ENCODE peak calls at places on chromosomes 16 and 17, in nine cellular contexts. J, M, N, W, P, O, R, X and Q are unnamed samples.
A peak's percentile ranks its signal among the peaks of the same experiment; 100 is the strongest.

GRCh38 chr16:23026777-23027362 is 122.4 kb downstream of the USP31 start:
- DNase-seq in R (no peak), X (no peak), P (peak; percentile 77), O (no peak), W (no peak), M (no peak), N (no peak), J (peak; percentile 79), Q (peak; percentile 4)

GRCh38 chr16:4176794-4177438 is 60.7 kb upstream of the ADCY9 start:
- DNase-seq in R (no peak), J (no peak), M (no peak), W (no peak), O (peak; percentile 44), N (no peak), P (no peak), X (peak; percentile 65), Q (no peak)

GRCh38 chr16:24838554-24839266 is 7.1 kb upstream of the SLC5A11 start:
- DNase-seq in N (no peak), W (no peak), X (peak; percentile 53), P (no peak), R (no peak), O (no peak), J (no peak), M (no peak), Q (no peak)

GRCh38 chr16:3609895-3610697 is 1.3 kb downstream of the SLX4 start:
- DNase-seq in W (no peak), O (no peak), N (no peak), J (no peak), X (no peak), P (no peak), M (no peak), R (no peak), Q (no peak)

GRCh38 chr16:2514333-2515179 is 804 bp downstream of the ATP6V0C start:
- DNase-seq in M (peak; percentile 77), N (peak; percentile 85), W (peak; percentile 9), J (no peak), X (no peak), R (no peak), P (peak; percentile 52), O (no peak), Q (no peak)

GRCh38 chr17:34254651-34255380 is at the start of gene CCL2:
- DNase-seq in X (no peak), J (peak; percentile 52), O (peak; percentile 19), R (no peak), W (peak; percentile 87), N (no peak), M (peak; percentile 92), P (peak; percentile 85), Q (peak; percentile 88)

GRCh38 chr16:73214825-73215481 is 167.0 kb upstream of the ZFHX3 start:
- DNase-seq in O (no peak), N (no peak), P (no peak), X (no peak), J (no peak), W (no peak), R (no peak), M (no peak), Q (peak; percentile 8)

GRCh38 chr17:63433746-63434591 is 12.1 kb downstream of the CYB561 start:
- DNase-seq in X (no peak), J (no peak), R (no peak), P (no peak), M (peak; percentile 93), N (no peak), W (peak; percentile 78), O (peak; percentile 60), Q (no peak)

GRCh38 chr16:495127-495748 is 32.3 kb upstream of the CAPN15 start:
- DNase-seq in R (no peak), P (peak; percentile 88), W (no peak), X (no peak), O (peak; percentile 67), J (peak; percentile 29), N (no peak), M (no peak), Q (peak; percentile 8)

GRCh38 chr16:72664122-72664479 is 383.8 kb downstream of the ZFHX3 start:
- DNase-seq in P (peak; percentile 2), X (no peak), O (no peak), N (no peak), W (no peak), R (no peak), J (no peak), M (no peak), Q (no peak)

GRCh38 chr17:38453951-38454421 is 25.7 kb downstream of the ARHGAP23 start:
- DNase-seq in O (peak; percentile 57), M (no peak), P (no peak), X (no peak), R (no peak), J (no peak), W (peak; percentile 57), N (no peak), Q (no peak)

GRCh38 chr17:6510321-6511023 is 45.9 kb downstream of the PITPNM3 start:
- DNase-seq in N (peak; percentile 40), R (no peak), P (no peak), W (no peak), M (peak; percentile 37), J (no peak), O (no peak), X (no peak), Q (no peak)

GRCh38 chr16:52976539-52977167 is 76.0 kb downstream of the CHD9NB start:
- DNase-seq in R (no peak), X (no peak), P (peak; percentile 64), W (peak; percentile 4), O (no peak), N (no peak), J (peak; percentile 3), M (no peak), Q (peak; percentile 24)

GRCh38 chr17:38442548-38442947 is 14.3 kb downstream of the ARHGAP23 start:
- DNase-seq in X (no peak), M (no peak), R (no peak), W (no peak), P (no peak), N (no peak), O (no peak), J (no peak), Q (no peak)

DNA sequence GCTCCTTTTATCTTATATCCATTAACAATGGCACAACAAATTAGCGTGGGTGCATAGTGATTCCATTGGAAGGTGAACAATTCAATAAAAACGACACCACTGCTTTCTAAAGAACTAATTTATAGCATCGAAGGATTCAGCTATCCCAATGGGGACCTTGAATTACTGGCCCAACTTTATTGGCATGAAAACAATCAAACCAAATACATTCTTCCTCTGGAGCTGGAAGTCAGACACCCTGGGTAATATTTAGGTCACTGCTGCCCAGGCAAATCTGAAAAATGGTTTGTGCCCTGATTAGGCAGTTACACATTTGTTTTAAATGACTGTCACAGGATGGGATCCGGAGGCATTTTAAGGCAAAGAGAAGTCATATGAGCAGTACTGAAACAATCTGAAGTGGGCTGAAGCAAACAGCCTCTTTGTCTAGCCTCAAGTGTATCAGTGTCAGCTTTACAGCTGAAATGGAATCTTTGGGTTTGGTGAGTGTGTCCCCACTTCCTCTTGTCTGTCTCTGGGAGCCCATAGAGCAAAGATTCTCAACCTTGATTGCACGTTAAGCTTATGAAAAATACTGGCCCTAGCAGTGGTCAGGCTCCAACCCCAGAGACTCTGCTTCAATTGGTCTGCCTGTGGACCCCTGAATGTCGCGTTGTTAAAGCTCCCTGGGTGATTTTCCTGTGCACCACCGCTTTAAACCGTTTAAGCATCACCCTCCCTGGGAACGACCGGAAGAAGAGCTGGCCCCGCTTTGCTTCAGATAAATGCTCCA is 30.3 kb downstream of the CDK5R1 start:
- DNase-seq in O (no peak), R (no peak), X (no peak), J (no peak), M (peak; percentile 35), N (no peak), W (no peak), P (no peak), Q (no peak)
- H3K4me3 ChIP-seq in O (no peak overlapping the region), R (peak overlapping the region; percentile 25), X (no peak overlapping the region), J (no peak overlapping the region), M (no peak overlapping the region), N (no peak overlapping the region), W (no peak overlapping the region), P (no peak overlapping the region), Q (no peak overlapping the region)

DNA sequence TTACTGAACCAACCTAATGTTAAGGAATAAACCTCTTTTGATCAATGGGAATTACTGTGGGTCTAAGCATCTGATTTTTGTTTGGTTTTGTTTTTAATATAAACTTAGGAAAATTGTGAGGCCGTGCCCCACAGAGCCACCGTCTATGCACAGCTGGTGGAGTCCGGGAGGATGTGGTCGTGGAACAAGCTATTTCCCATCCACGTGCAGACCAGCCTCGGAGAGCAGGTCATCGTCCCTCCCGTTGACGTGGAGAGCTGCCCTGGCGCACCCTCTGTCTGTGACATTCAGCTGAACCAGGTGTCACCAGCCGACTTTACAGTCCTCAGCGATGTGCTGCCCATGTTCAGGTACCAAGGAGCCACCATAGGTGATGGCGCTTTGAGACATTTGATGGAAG is 28.4 kb downstream of the PRMT7 start:
- DNase-seq in W (no peak), R (no peak), N (no peak), P (no peak), X (no peak), J (no peak), M (no peak), O (no peak), Q (no peak)
- H3K36me3 ChIP-seq in W (peaks cover 96% of the 10 kb centered on the region), R (peaks cover 43% of the 10 kb centered on the region), N (peaks cover 61% of the 10 kb centered on the region), P (peaks cover 18% of the 10 kb centered on the region), X (peaks cover 5% of the 10 kb centered on the region), J (peaks cover 34% of the 10 kb centered on the region), M (peaks cover 58% of the 10 kb centered on the region), O (peaks cover 57% of the 10 kb centered on the region), Q (peaks cover 80% of the 10 kb centered on the region)

GRCh38 chr17:12074346-12074745 is 53.7 kb downstream of the MAP2K4 start:
- DNase-seq in N (no peak), X (no peak), W (no peak), O (no peak), M (no peak), R (no peak), P (no peak), J (no peak), Q (no peak)

GRCh38 chr17:12078791-12079190 is 58.1 kb downstream of the MAP2K4 start:
- DNase-seq in O (no peak), P (no peak), M (no peak), R (no peak), X (no peak), N (no peak), W (no peak), J (no peak), Q (no peak)

GRCh38 chr17:12081720-12082119 is 61.0 kb downstream of the MAP2K4 start:
- DNase-seq in X (no peak), O (no peak), R (no peak), J (no peak), W (no peak), M (no peak), N (no peak), P (peak; percentile 13), Q (no peak)

DNA sequence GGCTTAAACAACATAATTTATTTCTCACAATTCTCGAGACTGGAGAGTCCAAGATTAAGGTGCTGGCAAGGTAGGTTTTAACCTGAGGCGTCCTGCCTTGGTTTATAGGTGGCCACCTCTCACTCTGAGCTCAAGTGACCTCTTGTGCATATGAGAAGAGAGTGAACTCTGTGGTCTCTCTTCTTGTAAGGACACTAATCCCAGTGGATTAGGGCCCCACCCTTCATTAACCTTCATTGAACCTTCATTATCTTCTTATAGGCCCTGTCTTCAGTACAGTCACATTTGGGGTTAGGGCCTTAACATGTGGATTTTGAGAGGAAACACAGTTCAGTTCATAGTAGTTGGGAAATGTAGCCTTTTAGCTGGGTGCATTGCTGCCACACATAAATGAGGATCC is 57.1 kb downstream of the MAP2K4 start:
- DNase-seq in J (no peak), X (no peak), P (no peak), O (no peak), N (no peak), R (no peak), M (no peak), W (no peak), Q (no peak)
- H3K4me1 ChIP-seq in J (no peaks in the 10 kb centered on the region), X (no peaks in the 10 kb centered on the region), P (no peaks in the 10 kb centered on the region), O (no peaks in the 10 kb centered on the region), N (no peaks in the 10 kb centered on the region), R (no peaks in the 10 kb centered on the region), M (no peaks in the 10 kb centered on the region), W (peaks cover 10% of the 10 kb centered on the region), Q (peaks cover 6% of the 10 kb centered on the region)

GRCh38 chr17:60149691-60150582 is at the start of gene CA4:
- DNase-seq in X (no peak), P (peak; percentile 72), O (no peak), N (no peak), J (peak; percentile 36), W (no peak), M (no peak), R (no peak), Q (peak; percentile 27)
- H3K4me3 ChIP-seq in X (no peak within 1 kb of the TSS), P (peak within 1 kb of the TSS; percentile 73), O (no peak within 1 kb of the TSS), N (peak within 1 kb of the TSS; percentile 44), J (peak within 1 kb of the TSS; percentile 13), W (peak within 1 kb of the TSS; percentile 58), M (peak within 1 kb of the TSS; percentile 21), R (no peak within 1 kb of the TSS), Q (no peak within 1 kb of the TSS)